ENCODE peak calls at places on chromosomes 3 and 15, in four cellular contexts. D, M, P and N are unnamed samples.

GRCh38 chr15:100663550-100664335 is 61.4 kb downstream of the ASB7 start:
- DNase-seq in D (no peak), M (no peak), P (no peak), N (peak)

GRCh38 chr3:66661628-66662027 is 160.8 kb upstream of the LRIG1 start:
- DNase-seq in D (no peak), M (no peak), P (no peak), N (no peak)

GRCh38 chr3:136943396-136943795 is 14.4 kb upstream of the IL20RB start:
- DNase-seq in D (no peak), M (no peak), P (no peak), N (no peak)

GRCh38 chr15:31236184-31237041 is 90.2 kb upstream of the KLF13 start:
- DNase-seq in D (peak), M (no peak), P (no peak), N (peak)

GRCh38 chr15:62419206-62419605 is 254.1 kb upstream of the C2CD4B start:
- DNase-seq in D (no peak), M (no peak), P (no peak), N (no peak)

GRCh38 chr3:37922721-37923575 is 61.3 kb downstream of the CTDSPL start:
- DNase-seq in D (peak), M (no peak), P (no peak), N (peak)

GRCh38 chr3:194537732-194538247 is 51.0 kb upstream of the ATP13A3 start:
- DNase-seq in D (peak), M (no peak), P (no peak), N (peak)

GRCh38 chr3:184968115-184968514 is 156.1 kb downstream of the VPS8 start:
- DNase-seq in D (no peak), M (no peak), P (no peak), N (no peak)

GRCh38 chr3:126432361-126432760 is 37.7 kb downstream of the CFAP100 start:
- DNase-seq in D (no peak), M (no peak), P (no peak), N (peak)